ENCODE peak calls at places on chromosomes 12 and 14, in nine cellular contexts. M, B, T, L, V, S, D, F and E are unnamed samples.

GRCh38 chr12:128190614-128191013 is 76.4 kb upstream of the TMEM132C start:
- DNase-seq in M (no peak), B (no peak), T (no peak), L (no peak), V (no peak), S (no peak), D (no peak), F (no peak), E (no peak)

GRCh38 chr14:86515195-86515594 is 985.3 kb downstream of the FLRT2 start:
- DNase-seq in M (no peak), B (no peak), T (no peak), L (no peak), V (no peak), S (no peak), D (no peak), F (no peak), E (no peak)

GRCh38 chr12:72053604-72054003 is 115.0 kb downstream of the TPH2 start:
- DNase-seq in M (no peak), B (no peak), T (no peak), L (no peak), V (no peak), S (no peak), D (no peak), F (no peak), E (no peak)

GRCh38 chr14:100980823-100981222 is 77.3 kb upstream of the RTL1 start:
- DNase-seq in M (no peak), B (no peak), T (no peak), L (no peak), V (no peak), S (no peak), D (no peak), F (no peak), E (no peak)

GRCh38 chr12:88391556-88391955 is 188.7 kb downstream of the KITLG start:
- DNase-seq in M (peak; percentile 74), B (no peak), T (no peak), L (no peak), V (peak; percentile 82), S (no peak), D (peak; percentile 90), F (no peak), E (peak; percentile 92)

GRCh38 chr14:106848330-106849121 is 1322.1 kb downstream of the TMEM121 start:
- DNase-seq in M (no peak), B (no peak), T (no peak), L (no peak), V (no peak), S (no peak), D (no peak), F (peak; percentile 46), E (no peak)

GRCh38 chr14:86882818-86883217 is 1110.2 kb downstream of the GALC start:
- DNase-seq in M (no peak), B (no peak), T (no peak), L (no peak), V (no peak), S (no peak), D (no peak), F (no peak), E (no peak)

GRCh38 chr12:57001448-57001906 is 4.9 kb downstream of the ZBTB39 start:
- DNase-seq in M (peak; percentile 49), B (peak; percentile 71), T (peak; percentile 84), L (no peak), V (peak; percentile 76), S (no peak), D (peak; percentile 69), F (peak; percentile 67), E (peak; percentile 14)

GRCh38 chr12:68462799-68463198 is 130.6 kb upstream of the MDM1 start:
- DNase-seq in M (no peak), B (no peak), T (no peak), L (no peak), V (no peak), S (no peak), D (no peak), F (no peak), E (no peak)

GRCh38 chr12:24482882-24483604 is 465.9 kb downstream of the BCAT1 start:
- DNase-seq in M (peak; percentile 28), B (no peak), T (no peak), L (no peak), V (no peak), S (no peak), D (no peak), F (no peak), E (no peak)

GRCh38 chr14:65074449-65075155 is 27.7 kb downstream of the MAX start:
- DNase-seq in M (no peak), B (no peak), T (no peak), L (no peak), V (no peak), S (no peak), D (no peak), F (no peak), E (no peak)

GRCh38 chr14:99602054-99602787 is 1.8 kb downstream of the CCDC85C start:
- DNase-seq in M (no peak), B (no peak), T (peak; percentile 79), L (no peak), V (no peak), S (no peak), D (peak; percentile 45), F (no peak), E (peak; percentile 37)

GRCh38 chr14:99604766-99605298 is 825 bp upstream of the CCDC85C start:
- DNase-seq in M (no peak), B (no peak), T (peak; percentile 80), L (no peak), V (peak; percentile 61), S (no peak), D (peak; percentile 77), F (no peak), E (peak; percentile 37)

GRCh38 chr14:99602788-99603415 is 1.1 kb downstream of the CCDC85C start:
- DNase-seq in M (no peak), B (no peak), T (no peak), L (no peak), V (no peak), S (no peak), D (no peak), F (no peak), E (no peak)

GRCh38 chr14:99603965-99604765 is at the start of gene CCDC85C:
- DNase-seq in M (peak; percentile 94), B (peak; percentile 98), T (peak; percentile 97), L (peak; percentile 96), V (peak; percentile 92), S (peak; percentile 42), D (peak; percentile 98), F (peak; percentile 87), E (peak; percentile 95)

GRCh38 chr14:99603471-99603933 is 505 bp downstream of the CCDC85C start:
- DNase-seq in M (no peak), B (peak; percentile 60), T (peak; percentile 75), L (no peak), V (peak; percentile 42), S (no peak), D (peak; percentile 62), F (no peak), E (peak; percentile 53)
- H3K4me3 ChIP-seq in M (no peak overlapping the region), B (peak overlapping the region; percentile 47), T (peak overlapping the region; percentile 58), L (peak overlapping the region; percentile 57), V (no peak overlapping the region), S (peak overlapping the region; percentile 83), D (peak overlapping the region; percentile 57), F (peak overlapping the region; percentile 54), E (peak overlapping the region; percentile 35)

GRCh38 chr14:92924247-92924646 is 1.3 kb downstream of the CHGA start:
- DNase-seq in M (no peak), B (no peak), T (no peak), L (no peak), V (no peak), S (no peak), D (no peak), F (no peak), E (no peak)

GRCh38 chr14:92922155-92922735 is 705 bp upstream of the CHGA start:
- DNase-seq in M (no peak), B (no peak), T (no peak), L (no peak), V (no peak), S (no peak), D (no peak), F (no peak), E (no peak)

GRCh38 chr14:92925446-92925845 is 2.5 kb downstream of the CHGA start:
- DNase-seq in M (no peak), B (no peak), T (no peak), L (no peak), V (no peak), S (no peak), D (no peak), F (no peak), E (no peak)

GRCh38 chr14:92923744-92924103 is 774 bp downstream of the CHGA start:
- DNase-seq in M (no peak), B (no peak), T (no peak), L (no peak), V (no peak), S (no peak), D (no peak), F (no peak), E (no peak)

GRCh38 chr14:92922883-92923743 is at the start of gene CHGA:
- DNase-seq in M (peak; percentile 35), B (peak; percentile 35), T (peak; percentile 76), L (peak; percentile 76), V (peak; percentile 44), S (no peak), D (peak; percentile 47), F (peak; percentile 17), E (peak; percentile 20)
- H3K4me3 ChIP-seq in M (no peak within 1 kb of the TSS), B (no peak within 1 kb of the TSS), T (no peak within 1 kb of the TSS), L (no peak within 1 kb of the TSS), V (no peak within 1 kb of the TSS), S (no peak within 1 kb of the TSS), D (no peak within 1 kb of the TSS), F (no peak within 1 kb of the TSS), E (no peak within 1 kb of the TSS)

GRCh38 chr12:108724054-108724889 is 7.0 kb downstream of the CORO1C start:
- DNase-seq in M (no peak), B (no peak), T (no peak), L (no peak), V (peak; percentile 74), S (no peak), D (peak; percentile 68), F (no peak), E (peak; percentile 55)
- H3K4me3 ChIP-seq in M (no peak overlapping the region), B (no peak overlapping the region), T (no peak overlapping the region), L (no peak overlapping the region), V (peak overlapping the region; percentile 56), S (peak overlapping the region; percentile 6), D (peak overlapping the region; percentile 54), F (no peak overlapping the region), E (no peak overlapping the region)

GRCh38 chr12:109439181-109439580 is 37.9 kb downstream of the KCTD10 start:
- DNase-seq in M (no peak), B (no peak), T (no peak), L (no peak), V (no peak), S (no peak), D (no peak), F (no peak), E (no peak)

GRCh38 chr12:109433618-109434017 is 43.5 kb downstream of the KCTD10 start:
- DNase-seq in M (no peak), B (no peak), T (no peak), L (no peak), V (no peak), S (no peak), D (peak; percentile 29), F (no peak), E (no peak)

GRCh38 chr12:109435428-109436180 is 41.5 kb downstream of the KCTD10 start:
- DNase-seq in M (no peak), B (no peak), T (no peak), L (no peak), V (no peak), S (no peak), D (no peak), F (peak; percentile 25), E (no peak)

GRCh38 chr12:109434556-109434955 is 42.5 kb downstream of the KCTD10 start:
- DNase-seq in M (no peak), B (no peak), T (no peak), L (no peak), V (no peak), S (no peak), D (no peak), F (no peak), E (no peak)

GRCh38 chr12:109436181-109436546 is 40.9 kb downstream of the KCTD10 start:
- DNase-seq in M (no peak), B (no peak), T (no peak), L (no peak), V (no peak), S (no peak), D (no peak), F (no peak), E (no peak)
- H3K4me3 ChIP-seq in M (no peak overlapping the region), B (no peak overlapping the region), T (no peak overlapping the region), L (no peak overlapping the region), V (no peak overlapping the region), S (no peak overlapping the region), D (no peak overlapping the region), F (no peak overlapping the region), E (no peak overlapping the region)